ENCODE peak calls at places on chromosomes 3 and 15, in eight cellular contexts. I is hepatocyte; O is IMR-90; C is breast epithelium; Y is MM.1S; N is fibroblast of lung; D is H9; W is CD8-positive, alpha-beta T cell. M is an unnamed sample. For H3K27me3, the result is how much of the 10 kb centered on the place peaks cover.

GRCh38 chr3:136836511-136837156 is 17.7 kb downstream of the SLC35G2 start:
- DNase-seq in I (no peak), O (no peak), C (no peak), Y (no peak), N (no peak), D (no peak), W (no peak), M (no peak)

GRCh38 chr3:9797196-9797945 is 4.5 kb downstream of the ARPC4 start:
- DNase-seq in I (no peak), O (no peak), C (no peak), Y (no peak), N (no peak), D (no peak), W (no peak), M (no peak)

GRCh38 chr3:30129765-30130164 is 476.6 kb upstream of the TGFBR2 start:
- DNase-seq in I (no peak), O (no peak), C (no peak), Y (no peak), N (no peak), D (no peak), W (no peak), M (no peak)

GRCh38 chr3:129974451-129975331 is at the start of gene TRH:
- DNase-seq in I (no peak), O (no peak), C (no peak), Y (no peak), N (no peak), D (peak), W (no peak), M (no peak)

GRCh38 chr3:141489184-141489583 is 2.4 kb downstream of the RASA2 start:
- DNase-seq in I (no peak), O (no peak), C (no peak), Y (peak), N (no peak), D (no peak), W (no peak), M (no peak)

GRCh38 chr3:164845739-164846138 is 232.6 kb downstream of the SI start:
- DNase-seq in I (no peak), O (no peak), C (no peak), Y (no peak), N (no peak), D (no peak), W (no peak), M (no peak)

GRCh38 chr3:71576966-71577459 is 6.5 kb downstream of the FOXP1 start:
- DNase-seq in I (no peak), O (no peak), C (no peak), Y (no peak), N (no peak), D (no peak), W (no peak), M (no peak)

GRCh38 chr3:133832802-133833144 is 27.2 kb downstream of the SRPRB start:
- DNase-seq in I (no peak), O (no peak), C (no peak), Y (no peak), N (no peak), D (no peak), W (peak), M (no peak)

GRCh38 chr15:76163429-76164020 is 103.7 kb downstream of the TMEM266 start:
- DNase-seq in I (peak), O (peak), C (no peak), Y (no peak), N (peak), D (no peak), W (no peak), M (peak)

GRCh38 chr3:12149029-12149428 is 9.7 kb downstream of the TIMP4 start:
- DNase-seq in I (no peak), O (no peak), C (no peak), Y (no peak), N (no peak), D (no peak), W (no peak), M (no peak)

GRCh38 chr15:40044717-40045571 is 6.0 kb upstream of the SRP14 start:
- DNase-seq in I (peak), O (peak), C (peak), Y (peak), N (peak), D (peak), W (peak), M (peak)

GRCh38 chr3:38136272-38136806 is 588 bp downstream of the ACAA1 start:
- DNase-seq in I (no peak), O (peak), C (no peak), Y (peak), N (peak), D (no peak), W (peak), M (peak)

GRCh38 chr3:142077155-142077858 is 72.0 kb downstream of the TFDP2 start:
- DNase-seq in I (no peak), O (no peak), C (no peak), Y (no peak), N (no peak), D (no peak), W (no peak), M (no peak)

GRCh38 chr3:62586356-62586755 is 213.0 kb upstream of the FEZF2 start:
- DNase-seq in I (no peak), O (peak), C (no peak), Y (no peak), N (peak), D (no peak), W (no peak), M (no peak)

GRCh38 chr3:149368850-149369497 is 8.5 kb downstream of the TM4SF1 start:
- DNase-seq in I (no peak), O (no peak), C (no peak), Y (no peak), N (no peak), D (no peak), W (no peak), M (no peak)

GRCh38 chr15:61034793-61035710 is 194.1 kb downstream of the RORA start:
- DNase-seq in I (no peak), O (peak), C (no peak), Y (no peak), N (peak), D (no peak), W (no peak), M (no peak)

GRCh38 chr3:135007622-135008021 is 212.6 kb downstream of the EPHB1 start:
- DNase-seq in I (peak), O (no peak), C (no peak), Y (no peak), N (no peak), D (no peak), W (no peak), M (no peak)

GRCh38 chr15:50049871-50050270 is 69.2 kb downstream of the ATP8B4 start:
- DNase-seq in I (no peak), O (peak), C (no peak), Y (no peak), N (peak), D (no peak), W (no peak), M (no peak)

GRCh38 chr3:127970966-127971592 is 56.0 kb downstream of the KBTBD12 start:
- DNase-seq in I (peak), O (peak), C (no peak), Y (peak), N (peak), D (peak), W (no peak), M (peak)

GRCh38 chr3:46874430-46874829 is 3.1 kb upstream of the PTH1R start:
- DNase-seq in I (peak), O (no peak), C (no peak), Y (no peak), N (no peak), D (no peak), W (no peak), M (no peak)

GRCh38 chr3:15368561-15369135 is 36.3 kb upstream of the SH3BP5 start:
- DNase-seq in I (no peak), O (no peak), C (no peak), Y (no peak), N (no peak), D (no peak), W (no peak), M (no peak)

GRCh38 chr3:2511356-2511755 is 412.7 kb downstream of the CNTN4 start:
- DNase-seq in I (no peak), O (no peak), C (no peak), Y (no peak), N (no peak), D (no peak), W (no peak), M (no peak)

GRCh38 chr3:126147147-126147931 is 33.0 kb downstream of the ALDH1L1 start:
- DNase-seq in I (no peak), O (no peak), C (peak), Y (no peak), N (no peak), D (peak), W (no peak), M (peak)

GRCh38 chr15:66128116-66128715 is 125.3 kb downstream of the MEGF11 start:
- DNase-seq in I (no peak), O (no peak), C (no peak), Y (no peak), N (no peak), D (no peak), W (no peak), M (no peak)

GRCh38 chr3:13519392-13519791 is 29.5 kb upstream of the FBLN2 start:
- DNase-seq in I (no peak), O (no peak), C (no peak), Y (no peak), N (no peak), D (peak), W (no peak), M (no peak)

GRCh38 chr15:88621789-88622604 is 857 bp downstream of the AEN start:
- DNase-seq in I (peak), O (peak), C (no peak), Y (peak), N (peak), D (no peak), W (peak), M (peak)

GRCh38 chr15:39976291-39977274 is 42.7 kb downstream of the EIF2AK4 start:
- DNase-seq in I (peak), O (peak), C (peak), Y (no peak), N (peak), D (peak), W (peak), M (peak)

GRCh38 chr3:169348276-169348675 is 315.2 kb downstream of the MECOM start:
- DNase-seq in I (no peak), O (no peak), C (no peak), Y (no peak), N (no peak), D (no peak), W (no peak), M (no peak)

GRCh38 chr3:115347737-115348136 is 200.6 kb upstream of the ZBTB20 start:
- DNase-seq in I (no peak), O (no peak), C (no peak), Y (no peak), N (no peak), D (no peak), W (no peak), M (no peak)

GRCh38 chr3:160279657-160280056 is 54.4 kb downstream of the C3orf80 start:
- DNase-seq in I (no peak), O (no peak), C (no peak), Y (no peak), N (no peak), D (no peak), W (no peak), M (no peak)

GRCh38 chr3:4949659-4950058 is 29.6 kb upstream of the BHLHE40 start:
- DNase-seq in I (no peak), O (no peak), C (no peak), Y (no peak), N (no peak), D (no peak), W (no peak), M (no peak)

GRCh38 chr3:161893972-161894371 is 397.4 kb downstream of the OTOL1 start:
- DNase-seq in I (no peak), O (peak), C (no peak), Y (no peak), N (peak), D (no peak), W (no peak), M (no peak)

GRCh38 chr3:182959474-182960350 is 20.6 kb downstream of the DCUN1D1 start:
- DNase-seq in I (no peak), O (no peak), C (no peak), Y (no peak), N (no peak), D (no peak), W (no peak), M (no peak)

GRCh38 chr15:86009727-86010126 is 69.9 kb upstream of the AGBL1 start:
- DNase-seq in I (no peak), O (no peak), C (no peak), Y (no peak), N (no peak), D (no peak), W (no peak), M (no peak)

GRCh38 chr15:90230071-90230494 is 3.7 kb downstream of the CIB1 start:
- DNase-seq in I (peak), O (no peak), C (no peak), Y (no peak), N (no peak), D (no peak), W (no peak), M (no peak)

GRCh38 chr3:79383402-79384012 is 384.3 kb downstream of the ROBO1 start:
- DNase-seq in I (no peak), O (peak), C (no peak), Y (no peak), N (peak), D (no peak), W (no peak), M (no peak)

GRCh38 chr15:101105059-101105851 is 146.6 kb downstream of the CHSY1 start:
- DNase-seq in I (no peak), O (peak), C (no peak), Y (no peak), N (no peak), D (no peak), W (no peak), M (no peak)

GRCh38 chr3:17505856-17506255 is 236.6 kb downstream of the TBC1D5 start:
- DNase-seq in I (no peak), O (peak), C (no peak), Y (no peak), N (peak), D (no peak), W (no peak), M (no peak)

GRCh38 chr3:128432898-128433629 is 33.6 kb downstream of the DNAJB8 start:
- DNase-seq in I (peak), O (no peak), C (no peak), Y (no peak), N (no peak), D (peak), W (no peak), M (no peak)

GRCh38 chr3:107999215-107999775 is 91.5 kb downstream of the CD47 start:
- DNase-seq in I (no peak), O (no peak), C (no peak), Y (no peak), N (no peak), D (no peak), W (no peak), M (no peak)
- TF ChIP-seq CTCF in I (no peak), O (no peak), C (no peak), Y (no peak), N (no peak), D (no peak), W (no peak), M (no peak)

GRCh38 chr15:57922780-57923179 is 142.7 kb downstream of the ALDH1A2 start:
- DNase-seq in I (no peak), O (no peak), C (no peak), Y (no peak), N (no peak), D (no peak), W (no peak), M (peak)
- H3K27ac ChIP-seq in I (no peak), O (no peak), C (peak), Y (no peak), N (no peak), D (no peak), W (no peak), M (peak)

GRCh38 chr3:49868951-49869454 is 703 bp downstream of the CAMKV start:
- DNase-seq in I (no peak), O (no peak), C (no peak), Y (no peak), N (no peak), D (peak), W (no peak), M (no peak)

GRCh38 chr3:49864505-49864904 is 5.2 kb downstream of the CAMKV start:
- DNase-seq in I (no peak), O (no peak), C (no peak), Y (no peak), N (no peak), D (no peak), W (no peak), M (no peak)

GRCh38 chr3:49867871-49868321 is 1.8 kb downstream of the CAMKV start:
- DNase-seq in I (peak), O (peak), C (no peak), Y (no peak), N (peak), D (peak), W (no peak), M (no peak)

GRCh38 chr3:49867400-49867799 is 2.3 kb downstream of the CAMKV start:
- DNase-seq in I (no peak), O (no peak), C (no peak), Y (no peak), N (no peak), D (no peak), W (no peak), M (no peak)

DNA sequence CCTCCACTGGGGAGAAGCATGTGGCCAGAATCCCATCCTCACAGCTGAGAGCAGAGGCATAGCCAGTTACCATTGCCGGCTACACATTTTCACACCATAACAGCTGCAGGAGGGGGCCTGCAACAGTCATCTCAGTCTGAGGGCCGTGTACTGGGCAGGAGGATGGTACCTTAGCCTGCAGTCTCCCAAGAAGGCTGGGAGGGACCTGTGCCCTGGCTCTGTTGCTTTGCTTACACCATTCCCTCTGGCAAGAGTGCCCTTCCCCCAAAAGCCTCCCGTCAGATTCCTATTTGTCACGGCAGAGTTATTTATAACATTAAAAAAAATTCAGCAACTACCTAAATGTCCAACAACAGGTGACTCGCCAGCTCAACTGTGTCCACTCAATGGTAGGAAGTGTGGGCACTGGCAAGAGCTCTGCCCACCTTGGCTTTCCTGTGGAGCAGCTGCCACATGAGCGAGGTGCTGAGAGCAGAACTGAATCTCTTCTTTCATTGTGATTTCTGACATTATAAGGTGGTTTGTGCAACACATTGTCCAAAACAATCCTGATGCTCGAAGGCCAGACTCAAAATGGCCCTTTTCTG is 4.4 kb downstream of the CAMKV start:
- DNase-seq in I (no peak), O (no peak), C (no peak), Y (no peak), N (no peak), D (no peak), W (no peak), M (no peak)
- H3K27me3 ChIP-seq in I (under half), O (half or more), C (under half), Y (half or more), N (under half), D (under half), W (under half), M (under half)

GRCh38 chr3:42653560-42654330 is at the start of gene ZBTB47:
- DNase-seq in I (peak), O (no peak), C (peak), Y (no peak), N (peak), D (peak), W (peak), M (peak)
- TF ChIP-seq CTCF in I (no peak), O (no peak), C (no peak), Y (no peak), N (no peak), D (no peak), W (no peak), M (no peak)

DNA sequence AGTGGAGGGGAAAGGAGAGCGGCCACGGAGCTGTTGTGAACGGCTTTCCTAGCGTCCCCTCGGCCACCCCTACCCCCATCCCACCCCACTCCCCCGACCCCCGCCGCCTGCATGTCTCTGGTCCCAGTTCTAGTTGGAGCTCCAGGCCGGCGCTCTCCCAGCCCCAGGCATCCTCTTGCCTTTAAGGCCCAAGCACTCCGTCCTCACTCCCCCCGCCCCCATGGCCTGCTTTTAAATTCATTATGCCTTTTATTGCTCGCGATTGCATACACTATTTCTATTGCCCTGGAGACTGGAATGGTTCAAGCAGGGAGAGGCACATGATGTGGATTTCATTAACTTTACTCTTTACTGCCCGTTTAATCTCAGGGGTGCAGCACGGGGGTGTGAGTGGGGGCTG is 13.4 kb upstream of the CCDC33 start:
- DNase-seq in I (no peak), O (no peak), C (no peak), Y (no peak), N (no peak), D (no peak), W (no peak), M (no peak)
- H3K27ac ChIP-seq in I (peak), O (no peak), C (no peak), Y (no peak), N (no peak), D (no peak), W (no peak), M (no peak)

GRCh38 chr15:70355275-70355795 is 257.6 kb upstream of the TLE3 start:
- DNase-seq in I (no peak), O (no peak), C (no peak), Y (no peak), N (no peak), D (no peak), W (peak), M (no peak)
- H3K27me3 ChIP-seq in I (under half), O (half or more), C (under half), Y (under half), N (under half), D (under half), W (under half), M (under half)

GRCh38 chr3:195036203-195037016 is 234.5 kb downstream of the XXYLT1 start:
- DNase-seq in I (peak), O (no peak), C (peak), Y (no peak), N (no peak), D (no peak), W (no peak), M (no peak)

GRCh38 chr3:195034541-195034940 is 236.4 kb downstream of the XXYLT1 start:
- DNase-seq in I (no peak), O (no peak), C (peak), Y (no peak), N (no peak), D (no peak), W (no peak), M (no peak)

GRCh38 chr3:195037017-195037373 is 234.0 kb downstream of the XXYLT1 start:
- DNase-seq in I (no peak), O (no peak), C (no peak), Y (no peak), N (no peak), D (no peak), W (no peak), M (no peak)

GRCh38 chr3:195034101-195034500 is 236.9 kb downstream of the XXYLT1 start:
- DNase-seq in I (no peak), O (no peak), C (peak), Y (no peak), N (no peak), D (no peak), W (no peak), M (no peak)

GRCh38 chr3:195035345-195036202 is 235.4 kb downstream of the XXYLT1 start:
- DNase-seq in I (no peak), O (no peak), C (peak), Y (no peak), N (no peak), D (peak), W (no peak), M (no peak)
- TF ChIP-seq CTCF in I (peak), O (peak), C (no peak), Y (no peak), N (peak), D (peak), W (no peak), M (no peak)

GRCh38 chr3:42659451-42660130 is 6.1 kb downstream of the ZBTB47 start:
- DNase-seq in I (no peak), O (no peak), C (no peak), Y (no peak), N (no peak), D (peak), W (no peak), M (no peak)
- H3K27ac ChIP-seq in I (no peak), O (no peak), C (peak), Y (no peak), N (no peak), D (no peak), W (no peak), M (no peak)

DNA sequence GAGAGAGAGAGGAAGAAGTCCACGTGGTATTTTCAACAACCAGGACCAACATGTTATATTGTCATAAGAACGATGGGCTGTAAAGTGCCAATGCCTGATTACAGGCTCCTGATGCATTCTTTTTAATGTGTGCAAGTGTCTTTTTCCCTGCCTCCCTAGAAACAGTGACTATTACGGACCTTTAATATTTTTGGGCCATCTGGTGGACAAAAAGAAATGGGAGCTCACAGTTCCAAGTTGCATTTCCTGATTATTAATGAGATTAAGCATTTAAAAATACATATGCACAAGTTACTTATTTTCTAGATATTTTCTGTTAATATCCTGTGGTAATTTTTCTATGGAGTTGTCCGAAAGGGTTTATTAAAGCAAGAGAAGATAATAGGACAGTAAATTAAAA is 530.2 kb downstream of the NR2F2 start:
- DNase-seq in I (no peak), O (no peak), C (no peak), Y (no peak), N (no peak), D (no peak), W (no peak), M (no peak)
- H3K27me3 ChIP-seq in I (under half), O (under half), C (under half), Y (under half), N (under half), D (under half), W (under half), M (under half)

M was measured in colonic mucosa.